ENCODE peak calls at places on chromosomes 13 and 19, in six cellular contexts. K, Z, B, P, C and X are unnamed samples.

GRCh38 chr13:30818323-30818960 is 83.1 kb downstream of the ALOX5AP start:
- DNase-seq in K (no peak), Z (peak), B (no peak), C (peak), P (no peak), X (no peak)

GRCh38 chr19:47609885-47610545 is 1.1 kb downstream of the BICRA start:
- DNase-seq in C (peak), B (peak), P (peak), K (peak), Z (peak), X (peak)

GRCh38 chr19:13243971-13244370 is 93.8 kb downstream of the IER2 start:
- DNase-seq in K (no peak), P (no peak), B (no peak), Z (no peak), C (no peak), X (no peak)

GRCh38 chr13:54733639-54734038 is 1705.0 kb downstream of the OLFM4 start:
- DNase-seq in P (no peak), K (no peak), C (no peak), Z (no peak), B (no peak), X (no peak)

GRCh38 chr13:40220299-40220935 is 446.0 kb downstream of the FOXO1 start:
- DNase-seq in B (no peak), K (no peak), Z (no peak), C (no peak), P (no peak), X (no peak)

GRCh38 chr19:47037766-47038165 is 10.7 kb downstream of the TMEM160 start:
- DNase-seq in K (no peak), Z (no peak), B (no peak), C (no peak), P (no peak), X (no peak)

GRCh38 chr13:104414181-104414580 is 1348.0 kb upstream of the SLC10A2 start:
- DNase-seq in B (no peak), P (no peak), K (no peak), C (no peak), Z (no peak), X (no peak)

GRCh38 chr13:34019870-34020269 is 201.9 kb downstream of the RFC3 start:
- DNase-seq in K (no peak), C (peak), B (no peak), Z (no peak), P (no peak), X (no peak)

GRCh38 chr13:38348890-38349289 is 761 bp upstream of the UFM1 start:
- DNase-seq in B (no peak), K (peak), C (peak), Z (peak), P (no peak), X (no peak)

GRCh38 chr13:109376936-109377335 is 409.4 kb downstream of the IRS2 start:
- DNase-seq in Z (no peak), K (no peak), P (no peak), C (no peak), B (no peak), X (no peak)

GRCh38 chr19:21092107-21092506 is 10.1 kb downstream of the ZNF714 start:
- DNase-seq in B (no peak), Z (peak), P (no peak), C (peak), K (peak), X (no peak)

GRCh38 chr19:48988286-48988685 is 4.8 kb downstream of the GYS1 start:
- DNase-seq in B (no peak), C (no peak), P (no peak), K (no peak), Z (no peak), X (no peak)

GRCh38 chr13:41502676-41503075 is 45.3 kb downstream of the RGCC start:
- DNase-seq in C (no peak), K (no peak), B (no peak), Z (no peak), P (no peak), X (peak)

GRCh38 chr19:42280761-42281174 is 11.7 kb downstream of the CIC start:
- DNase-seq in B (no peak), C (peak), P (peak), Z (peak), K (peak), X (no peak)

GRCh38 chr13:74040200-74040599 is 94.0 kb downstream of the KLF12 start:
- DNase-seq in Z (peak), C (peak), K (peak), B (no peak), P (peak), X (no peak)